ENCODE peak calls at places on chromosomes 1 and 21, in seven cellular contexts. R is psoas muscle; N is A549; Y is RWPE2; E is GM12878; G is CD4-positive, alpha-beta memory T cell; M is mammary epithelial cell. K is an unnamed sample.
A peak's percentile ranks its signal among the peaks of the same experiment; 100 is the strongest.

GRCh38 chr1:162859210-162859609 is 1.8 kb downstream of the CCDC190 start:
- DNase-seq in R (no peak), N (no peak), Y (no peak), E (no peak), G (no peak), M (no peak), K (no peak)

GRCh38 chr1:16978589-16979474 is 1.6 kb downstream of the MFAP2 start:
- DNase-seq in R (peak; percentile 77), N (no peak), Y (peak; percentile 57), E (no peak), G (no peak), M (no peak), K (no peak)

GRCh38 chr1:247111259-247111635 is 7.1 kb upstream of the ZNF669 start:
- DNase-seq in R (no peak), N (no peak), Y (no peak), E (no peak), G (no peak), M (no peak), K (no peak)

GRCh38 chr1:17874231-17874630 is 119.1 kb downstream of the ACTL8 start:
- DNase-seq in R (no peak), N (no peak), Y (peak; percentile 42), E (no peak), G (no peak), M (peak; percentile 70), K (no peak)

GRCh38 chr21:42113926-42114409 is 42.9 kb downstream of the UMODL1 start:
- DNase-seq in R (peak; percentile 57), N (peak; percentile 32), Y (no peak), E (no peak), G (no peak), M (peak; percentile 53), K (no peak)

GRCh38 chr1:2231667-2232254 is 3.6 kb downstream of the SKI start:
- DNase-seq in R (peak; percentile 90), N (no peak), Y (no peak), E (no peak), G (peak; percentile 78), M (peak; percentile 82), K (peak; percentile 59)

GRCh38 chr1:183600136-183600535 is 9.9 kb upstream of the NCF2 start:
- DNase-seq in R (no peak), N (no peak), Y (no peak), E (no peak), G (no peak), M (peak; percentile 83), K (no peak)

GRCh38 chr1:5099018-5099417 is 444.6 kb downstream of the AJAP1 start:
- DNase-seq in R (no peak), N (no peak), Y (no peak), E (no peak), G (no peak), M (no peak), K (no peak)

GRCh38 chr1:18155881-18156385 is 48.3 kb downstream of the IGSF21 start:
- DNase-seq in R (no peak), N (no peak), Y (no peak), E (no peak), G (no peak), M (no peak), K (no peak)

GRCh38 chr1:116379057-116379630 is 6.1 kb downstream of the ATP1A1 start:
- DNase-seq in R (no peak), N (no peak), Y (no peak), E (no peak), G (no peak), M (no peak), K (no peak)
- H3K27ac ChIP-seq in R (peak overlapping the region; percentile 89), N (no peak overlapping the region), Y (peak overlapping the region; percentile 92), E (peak overlapping the region; percentile 96), G (peak overlapping the region; percentile 71), M (no peak overlapping the region), K (peak overlapping the region; percentile 98)

GRCh38 chr21:29144736-29145353 is 14.4 kb downstream of the MAP3K7CL start:
- DNase-seq in R (no peak), N (no peak), Y (no peak), E (no peak), G (no peak), M (peak; percentile 20), K (no peak)
- H3K27ac ChIP-seq in R (peak overlapping the region; percentile 89), N (no peak overlapping the region), Y (peak overlapping the region; percentile 97), E (no peak overlapping the region), G (no peak overlapping the region), M (peak overlapping the region; percentile 91), K (no peak overlapping the region)

GRCh38 chr1:159947942-159948341 is 2.5 kb upstream of the IGSF9 start:
- DNase-seq in R (no peak), N (no peak), Y (no peak), E (no peak), G (no peak), M (no peak), K (no peak)

GRCh38 chr1:159944623-159945455 is 574 bp downstream of the IGSF9 start:
- DNase-seq in R (no peak), N (no peak), Y (no peak), E (no peak), G (no peak), M (no peak), K (no peak)

GRCh38 chr1:159945483-159946241 is at the start of gene IGSF9:
- DNase-seq in R (peak; percentile 85), N (peak; percentile 61), Y (peak; percentile 92), E (no peak), G (peak; percentile 71), M (peak; percentile 93), K (peak; percentile 71)

GRCh38 chr1:159943908-159944622 is 1.3 kb downstream of the IGSF9 start:
- DNase-seq in R (no peak), N (no peak), Y (no peak), E (no peak), G (no peak), M (peak; percentile 62), K (no peak)

GRCh38 chr1:159946242-159947187 is 1.1 kb upstream of the IGSF9 start:
- DNase-seq in R (no peak), N (no peak), Y (no peak), E (no peak), G (no peak), M (no peak), K (no peak)
- H3K27ac ChIP-seq in R (no peak overlapping the region), N (peak overlapping the region; percentile 83), Y (peak overlapping the region; percentile 50), E (no peak overlapping the region), G (no peak overlapping the region), M (no peak overlapping the region), K (no peak overlapping the region)

DNA sequence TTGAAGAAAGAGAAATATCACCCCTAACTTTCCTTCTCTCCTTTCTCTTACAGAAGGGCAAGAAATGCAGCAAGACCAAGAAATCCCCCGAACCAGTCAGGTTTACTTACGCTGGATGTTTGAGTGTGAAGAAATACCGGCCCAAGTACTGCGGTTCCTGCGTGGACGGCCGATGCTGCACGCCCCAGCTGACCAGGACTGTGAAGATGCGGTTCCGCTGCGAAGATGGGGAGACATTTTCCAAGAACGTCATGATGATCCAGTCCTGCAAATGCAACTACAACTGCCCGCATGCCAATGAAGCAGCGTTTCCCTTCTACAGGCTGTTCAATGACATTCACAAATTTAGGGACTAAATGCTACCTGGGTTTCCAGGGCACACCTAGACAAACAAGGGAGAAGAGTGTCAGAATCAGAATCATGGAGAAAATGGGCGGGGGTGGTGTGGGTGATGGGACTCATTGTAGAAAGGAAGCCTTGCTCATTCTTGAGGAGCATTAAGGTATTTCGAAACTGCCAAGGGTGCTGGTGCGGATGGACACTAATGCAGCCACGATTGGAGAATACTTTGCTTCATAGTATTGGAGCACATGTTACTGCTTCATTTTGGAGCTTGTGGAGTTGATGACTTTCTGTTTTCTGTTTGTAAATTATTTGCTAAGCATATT is 2.3 kb downstream of the CCN1 start:
- DNase-seq in R (no peak), N (no peak), Y (no peak), E (no peak), G (no peak), M (peak; percentile 20), K (no peak)
- H3K27ac ChIP-seq in R (peak overlapping the region; percentile 91), N (peak overlapping the region; percentile 100), Y (peak overlapping the region; percentile 95), E (no peak overlapping the region), G (no peak overlapping the region), M (peak overlapping the region; percentile 86), K (no peak overlapping the region)